ENCODE peak calls at places on chromosomes 16 and 17, in eight cellular contexts. Q is esophagus squamous epithelium, J is A549, K is left lung, V is substantia nigra, M is keratinocyte, C is A673, F is neural progenitor cell. Y is an unnamed sample.
A peak's percentile ranks its signal among the peaks of the same experiment; 100 is the strongest.

GRCh38 chr17:10063730-10064221 is 134.6 kb downstream of the GAS7 start:
- DNase-seq in Q (no peak), J (no peak), K (peak; percentile 70), V (no peak), M (no peak), C (no peak), F (no peak), Y (no peak)

GRCh38 chr17:56917559-56918296 is 3.9 kb upstream of the TRIM25 start:
- DNase-seq in Q (no peak), J (no peak), K (no peak), V (no peak), M (no peak), C (no peak), F (no peak), Y (no peak)

GRCh38 chr17:64736804-64737492 is 74.8 kb upstream of the SMURF2 start:
- DNase-seq in Q (no peak), J (no peak), K (no peak), V (no peak), M (peak; percentile 42), C (peak; percentile 62), F (peak; percentile 9), Y (peak; percentile 5)

GRCh38 chr16:75555213-75555706 is 792 bp downstream of the TMEM231 start:
- DNase-seq in Q (no peak), J (peak; percentile 97), K (peak; percentile 88), V (peak; percentile 85), M (no peak), C (peak; percentile 88), F (peak; percentile 93), Y (no peak)

GRCh38 chr17:65523411-65523810 is 38.0 kb downstream of the AXIN2 start:
- DNase-seq in Q (no peak), J (no peak), K (no peak), V (no peak), M (no peak), C (no peak), F (no peak), Y (no peak)

GRCh38 chr17:9120471-9120870 is 99.2 kb downstream of the NTN1 start:
- DNase-seq in Q (no peak), J (no peak), K (no peak), V (no peak), M (no peak), C (no peak), F (peak; percentile 45), Y (no peak)

GRCh38 chr17:56141046-56141839 is 12.0 kb upstream of the ANKFN1 start:
- DNase-seq in Q (no peak), J (no peak), K (no peak), V (no peak), M (no peak), C (no peak), F (no peak), Y (no peak)

GRCh38 chr17:49360796-49361128 is 1.3 kb downstream of the ZNF652 start:
- DNase-seq in Q (no peak), J (peak; percentile 60), K (no peak), V (peak; percentile 23), M (no peak), C (no peak), F (peak; percentile 53), Y (no peak)

GRCh38 chr16:61128545-61129323 is 907.5 kb downstream of the CDH8 start:
- DNase-seq in Q (no peak), J (no peak), K (no peak), V (no peak), M (no peak), C (no peak), F (no peak), Y (no peak)

GRCh38 chr17:347309-347708 is 5.3 kb downstream of the RPH3AL start:
- DNase-seq in Q (no peak), J (no peak), K (no peak), V (no peak), M (no peak), C (no peak), F (no peak), Y (no peak)

GRCh38 chr16:4053663-4054479 is 62.4 kb downstream of the ADCY9 start:
- DNase-seq in Q (no peak), J (no peak), K (peak; percentile 42), V (no peak), M (peak; percentile 13), C (peak; percentile 81), F (no peak), Y (peak; percentile 70)

GRCh38 chr16:77359065-77359502 is 75.8 kb downstream of the ADAMTS18 start:
- DNase-seq in Q (no peak), J (peak; percentile 64), K (no peak), V (no peak), M (no peak), C (no peak), F (peak; percentile 52), Y (peak; percentile 77)

GRCh38 chr17:80152057-80152831 is 5.3 kb upstream of the EIF4A3 start:
- DNase-seq in Q (no peak), J (no peak), K (no peak), V (no peak), M (no peak), C (no peak), F (no peak), Y (no peak)

GRCh38 chr16:2819939-2820835 is 3.1 kb downstream of the PRSS21 start:
- DNase-seq in Q (no peak), J (no peak), K (no peak), V (no peak), M (no peak), C (no peak), F (peak; percentile 42), Y (no peak)

GRCh38 chr16:30485818-30486436 is 13.4 kb downstream of the ITGAL start:
- DNase-seq in Q (no peak), J (no peak), K (no peak), V (no peak), M (no peak), C (no peak), F (no peak), Y (no peak)

GRCh38 chr17:7307686-7308624 is 527 bp downstream of the EIF5A start:
- DNase-seq in Q (no peak), J (peak; percentile 52), K (peak; percentile 64), V (peak; percentile 47), M (no peak), C (peak; percentile 42), F (peak; percentile 55), Y (no peak)

GRCh38 chr17:79905832-79906231 is 66.6 kb upstream of the CBX4 start:
- DNase-seq in Q (no peak), J (peak; percentile 77), K (no peak), V (no peak), M (no peak), C (peak; percentile 44), F (no peak), Y (no peak)

GRCh38 chr16:88924834-88925539 is 52.0 kb downstream of the CBFA2T3 start:
- DNase-seq in Q (no peak), J (peak; percentile 87), K (no peak), V (no peak), M (peak; percentile 48), C (peak; percentile 97), F (peak; percentile 61), Y (no peak)

GRCh38 chr16:4913130-4913773 is 23.7 kb downstream of the PPL start:
- DNase-seq in Q (no peak), J (no peak), K (no peak), V (no peak), M (no peak), C (no peak), F (peak; percentile 34), Y (no peak)

GRCh38 chr16:8374586-8374985 is 215.7 kb downstream of the TMEM114 start:
- DNase-seq in Q (no peak), J (no peak), K (no peak), V (no peak), M (no peak), C (no peak), F (no peak), Y (no peak)

GRCh38 chr17:76076765-76077581 is 2.0 kb upstream of the ZACN start:
- DNase-seq in Q (no peak), J (no peak), K (no peak), V (no peak), M (no peak), C (no peak), F (peak; percentile 54), Y (no peak)

GRCh38 chr16:66521951-66522771 is 27.8 kb downstream of the TK2 start:
- DNase-seq in Q (no peak), J (no peak), K (peak; percentile 90), V (no peak), M (peak; percentile 97), C (no peak), F (no peak), Y (peak; percentile 94)
- H3K27ac ChIP-seq in Q (peak overlapping the region; percentile 87), J (peak overlapping the region; percentile 67), K (peak overlapping the region; percentile 76), V (peak overlapping the region; percentile 82), M (peak overlapping the region; percentile 62), C (no peak overlapping the region), F (no peak overlapping the region), Y (peak overlapping the region; percentile 69)

DNA sequence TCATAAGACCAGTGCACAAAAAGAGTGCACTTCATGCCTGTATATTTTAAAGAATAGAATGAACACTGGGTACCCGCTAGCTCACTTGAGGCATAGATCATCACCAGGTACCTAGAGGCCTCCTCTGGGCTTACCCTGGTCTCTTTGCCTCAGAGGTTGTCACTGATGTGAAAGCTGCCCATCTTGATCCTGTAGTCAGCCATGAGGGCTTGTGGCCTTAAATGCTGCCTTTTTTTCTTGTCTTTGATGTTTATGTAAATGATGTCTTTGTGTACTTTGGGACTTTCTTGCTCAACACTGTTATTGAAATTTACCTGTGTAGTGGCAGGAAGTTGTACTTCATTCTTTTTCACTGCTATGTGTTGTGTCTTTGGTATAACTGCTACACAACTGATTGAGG is 26.8 kb upstream of the SLC5A10 start:
- DNase-seq in Q (no peak), J (no peak), K (no peak), V (no peak), M (no peak), C (no peak), F (no peak), Y (no peak)
- H3K27ac ChIP-seq in Q (no peak overlapping the region), J (peak overlapping the region; percentile 38), K (no peak overlapping the region), V (no peak overlapping the region), M (no peak overlapping the region), C (no peak overlapping the region), F (no peak overlapping the region), Y (no peak overlapping the region)

DNA sequence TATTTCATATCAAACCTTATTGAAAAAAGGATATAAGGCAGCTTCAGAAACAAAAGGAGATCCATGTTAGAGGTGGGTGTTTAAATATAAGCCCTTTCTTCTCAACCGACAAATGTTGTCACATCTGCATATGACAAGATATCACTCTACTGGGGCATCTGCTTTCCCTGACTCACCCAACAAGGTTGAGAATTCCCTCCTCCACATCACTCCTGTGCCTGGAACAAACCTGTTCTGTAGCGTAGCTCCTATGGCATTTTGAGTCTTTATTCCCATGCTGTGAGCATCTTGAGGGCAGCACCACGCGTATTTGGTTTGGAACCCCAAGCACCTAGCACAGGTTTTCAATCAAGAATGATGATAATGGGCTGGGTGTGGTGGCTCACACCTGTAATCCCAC is 59.4 kb upstream of the ZFHX3 start:
- DNase-seq in Q (no peak), J (no peak), K (no peak), V (no peak), M (no peak), C (no peak), F (no peak), Y (no peak)
- H3K27ac ChIP-seq in Q (no peak overlapping the region), J (no peak overlapping the region), K (no peak overlapping the region), V (no peak overlapping the region), M (no peak overlapping the region), C (no peak overlapping the region), F (no peak overlapping the region), Y (no peak overlapping the region)

DNA sequence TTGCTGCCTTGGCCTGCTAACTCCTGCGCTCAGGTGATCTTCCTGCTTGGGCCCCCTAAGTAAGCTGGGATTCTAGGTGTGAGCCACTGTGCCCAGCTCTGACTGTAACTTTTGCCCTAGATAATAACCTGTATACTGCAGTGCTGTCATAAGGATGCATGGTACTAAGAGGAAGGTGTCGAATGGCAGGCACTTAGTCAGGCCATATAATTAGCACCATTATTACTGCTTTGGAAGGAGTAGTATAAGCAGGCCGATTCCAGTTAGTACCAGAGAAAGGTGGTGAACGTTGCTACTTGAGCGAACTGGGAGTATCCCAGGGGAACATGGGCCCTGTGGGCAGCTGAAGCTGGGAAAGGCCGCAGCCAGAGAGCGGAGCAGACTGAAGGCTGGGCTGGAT is 28.8 kb downstream of the C16orf74 start:
- DNase-seq in Q (no peak), J (no peak), K (no peak), V (no peak), M (no peak), C (no peak), F (no peak), Y (no peak)
- H3K27ac ChIP-seq in Q (no peak overlapping the region), J (no peak overlapping the region), K (no peak overlapping the region), V (no peak overlapping the region), M (no peak overlapping the region), C (no peak overlapping the region), F (no peak overlapping the region), Y (peak overlapping the region; percentile 69)